ENCODE peak calls at places on chromosome 6, in nine cellular contexts. A is aorta, B is HCT116, V is AG04449, U is fibroblast of the aortic adventitia, J is SK-N-MC, Y is fibroblast of lung, H is PC-3, G is GM12865. L is an unnamed sample.
A peak's percentile ranks its signal among the peaks of the same experiment; 100 is the strongest.

GRCh38 chr6:21200056-21200870 is 393.3 kb upstream of the SOX4 start:
- DNase-seq in A (no peak), B (no peak), V (no peak), U (peak; percentile 4), J (no peak), Y (peak; percentile 20), H (no peak), G (peak; percentile 43), L (no peak)

GRCh38 chr6:43395822-43396221 is 26.4 kb upstream of the ZNF318 start:
- DNase-seq in A (no peak), B (no peak), V (no peak), U (no peak), J (no peak), Y (no peak), H (no peak), G (no peak), L (no peak)

GRCh38 chr6:112044856-112045255 is 9.0 kb upstream of the CCN6 start:
- DNase-seq in A (peak; percentile 56), B (no peak), V (peak; percentile 93), U (peak; percentile 98), J (no peak), Y (peak; percentile 100), H (no peak), G (no peak), L (no peak)

GRCh38 chr6:53956068-53956711 is 155.1 kb upstream of the MLIP start:
- DNase-seq in A (peak; percentile 72), B (peak; percentile 72), V (no peak), U (peak; percentile 52), J (no peak), Y (peak; percentile 56), H (peak; percentile 89), G (peak; percentile 40), L (no peak)

GRCh38 chr6:95578106-95578410 is 723 bp downstream of the MANEA start:
- DNase-seq in A (no peak), B (no peak), V (no peak), U (no peak), J (no peak), Y (no peak), H (peak; percentile 14), G (peak; percentile 39), L (no peak)

GRCh38 chr6:108850669-108851467 is 2.6 kb downstream of the ARMC2 start:
- DNase-seq in A (peak; percentile 61), B (no peak), V (no peak), U (no peak), J (no peak), Y (no peak), H (no peak), G (no peak), L (no peak)

GRCh38 chr6:169589699-169590257 is 112.1 kb downstream of the WDR27 start:
- DNase-seq in A (no peak), B (no peak), V (no peak), U (no peak), J (no peak), Y (peak; percentile 89), H (peak; percentile 3), G (peak; percentile 41), L (no peak)

GRCh38 chr6:56851541-56852248 is 103.2 kb upstream of the BEND6 start:
- DNase-seq in A (no peak), B (no peak), V (no peak), U (peak; percentile 90), J (peak; percentile 32), Y (peak; percentile 90), H (peak; percentile 77), G (peak; percentile 96), L (no peak)

GRCh38 chr6:136723780-136724179 is 68.5 kb downstream of the MAP3K5 start:
- DNase-seq in A (peak; percentile 58), B (no peak), V (no peak), U (no peak), J (no peak), Y (peak; percentile 32), H (peak; percentile 10), G (peak; percentile 70), L (no peak)

GRCh38 chr6:79005024-79005423 is 73.0 kb downstream of the PHIP start:
- DNase-seq in A (no peak), B (no peak), V (no peak), U (peak; percentile 64), J (no peak), Y (peak; percentile 17), H (no peak), G (no peak), L (no peak)

GRCh38 chr6:31543639-31544038 is 1.8 kb upstream of the DDX39B start:
- DNase-seq in A (no peak), B (no peak), V (no peak), U (no peak), J (no peak), Y (no peak), H (no peak), G (no peak), L (no peak)

GRCh38 chr6:8389034-8389818 is 46.1 kb downstream of the SLC35B3 start:
- DNase-seq in A (no peak), B (no peak), V (no peak), U (no peak), J (no peak), Y (no peak), H (no peak), G (no peak), L (no peak)
- H3K4me3 ChIP-seq in A (no peak overlapping the region), B (no peak overlapping the region), V (no peak overlapping the region), U (no peak overlapping the region), J (no peak overlapping the region), Y (no peak overlapping the region), H (no peak overlapping the region), G (no peak overlapping the region), L (no peak overlapping the region)

GRCh38 chr6:133315811-133316210 is 74.7 kb downstream of the EYA4 start:
- DNase-seq in A (no peak), B (no peak), V (no peak), U (no peak), J (no peak), Y (no peak), H (no peak), G (no peak), L (no peak)
- H3K4me3 ChIP-seq in A (no peak overlapping the region), B (no peak overlapping the region), V (no peak overlapping the region), U (no peak overlapping the region), J (peak overlapping the region; percentile 62), Y (no peak overlapping the region), H (no peak overlapping the region), G (no peak overlapping the region), L (no peak overlapping the region)

DNA sequence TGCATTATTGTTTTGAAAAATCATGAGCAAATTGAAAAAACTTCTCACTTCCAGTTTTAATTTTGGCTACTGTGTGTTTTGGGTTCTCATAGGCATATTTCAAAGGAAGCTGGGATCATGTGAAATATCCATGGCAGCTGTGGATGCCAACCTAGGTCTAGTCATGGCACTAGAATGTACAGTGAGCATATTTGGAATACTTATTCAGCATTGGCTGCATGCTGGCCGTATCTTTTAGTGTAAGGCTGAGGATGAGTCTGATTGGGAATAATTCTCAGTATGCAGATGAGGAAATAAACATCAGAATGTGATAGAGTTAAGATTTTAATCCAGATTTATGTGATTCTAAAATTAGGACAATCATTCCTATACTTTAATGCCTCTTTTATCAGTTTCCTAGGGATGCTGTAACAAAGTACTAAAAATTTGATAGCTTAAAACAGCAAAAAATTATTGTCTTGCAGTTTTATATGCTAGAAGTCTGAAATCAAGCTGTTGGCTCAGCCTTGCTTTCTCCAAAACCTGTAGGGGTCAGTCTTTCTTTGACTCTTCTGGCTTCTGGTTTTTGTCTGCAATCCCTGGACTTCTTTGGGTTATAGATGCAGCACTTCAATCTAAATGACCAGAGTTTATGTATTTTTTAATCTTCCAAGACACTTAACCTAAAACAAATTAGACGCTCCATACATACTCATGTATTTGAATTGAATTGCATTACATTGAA is 37.7 kb upstream of the DEFB112 start:
- DNase-seq in A (no peak), B (no peak), V (peak; percentile 45), U (peak; percentile 8), J (no peak), Y (peak; percentile 73), H (peak; percentile 61), G (no peak), L (no peak)
- H3K4me3 ChIP-seq in A (no peak overlapping the region), B (no peak overlapping the region), V (no peak overlapping the region), U (no peak overlapping the region), J (no peak overlapping the region), Y (no peak overlapping the region), H (no peak overlapping the region), G (no peak overlapping the region), L (no peak overlapping the region)

DNA sequence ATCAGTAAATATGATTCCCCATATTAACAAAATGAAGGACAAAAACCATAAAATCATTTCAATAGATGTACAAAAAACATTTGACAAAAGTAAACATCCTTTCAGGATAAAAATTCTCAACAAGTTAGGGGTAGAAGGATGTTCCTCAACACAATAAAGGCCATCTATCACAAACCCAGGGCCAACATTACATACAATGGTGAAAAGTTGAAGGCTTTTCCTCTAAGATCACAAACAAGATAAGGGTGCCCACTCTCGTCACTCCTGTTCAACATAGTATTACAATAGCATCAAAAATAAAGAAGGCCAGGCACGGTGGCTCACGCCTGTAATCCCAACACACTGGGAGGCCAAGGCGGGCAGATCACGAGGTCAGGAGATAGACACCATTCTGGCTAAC is 22.6 kb upstream of the ASF1A start:
- DNase-seq in A (no peak), B (no peak), V (no peak), U (no peak), J (no peak), Y (no peak), H (no peak), G (no peak), L (no peak)
- H3K4me3 ChIP-seq in A (no peak overlapping the region), B (no peak overlapping the region), V (no peak overlapping the region), U (no peak overlapping the region), J (no peak overlapping the region), Y (no peak overlapping the region), H (no peak overlapping the region), G (no peak overlapping the region), L (no peak overlapping the region)

GRCh38 chr6:27662770-27663169 is 189.9 kb upstream of the ZNF184 start:
- DNase-seq in A (no peak), B (no peak), V (no peak), U (no peak), J (no peak), Y (no peak), H (no peak), G (no peak), L (no peak)
- H3K4me3 ChIP-seq in A (no peak overlapping the region), B (no peak overlapping the region), V (no peak overlapping the region), U (no peak overlapping the region), J (no peak overlapping the region), Y (no peak overlapping the region), H (no peak overlapping the region), G (no peak overlapping the region), L (no peak overlapping the region)

GRCh38 chr6:16473908-16474791 is 235.8 kb downstream of the GMPR start:
- DNase-seq in A (no peak), B (no peak), V (no peak), U (no peak), J (no peak), Y (no peak), H (no peak), G (peak; percentile 76), L (no peak)
- H3K4me3 ChIP-seq in A (no peak overlapping the region), B (no peak overlapping the region), V (no peak overlapping the region), U (no peak overlapping the region), J (no peak overlapping the region), Y (no peak overlapping the region), H (no peak overlapping the region), G (peak overlapping the region; percentile 55), L (no peak overlapping the region)

DNA sequence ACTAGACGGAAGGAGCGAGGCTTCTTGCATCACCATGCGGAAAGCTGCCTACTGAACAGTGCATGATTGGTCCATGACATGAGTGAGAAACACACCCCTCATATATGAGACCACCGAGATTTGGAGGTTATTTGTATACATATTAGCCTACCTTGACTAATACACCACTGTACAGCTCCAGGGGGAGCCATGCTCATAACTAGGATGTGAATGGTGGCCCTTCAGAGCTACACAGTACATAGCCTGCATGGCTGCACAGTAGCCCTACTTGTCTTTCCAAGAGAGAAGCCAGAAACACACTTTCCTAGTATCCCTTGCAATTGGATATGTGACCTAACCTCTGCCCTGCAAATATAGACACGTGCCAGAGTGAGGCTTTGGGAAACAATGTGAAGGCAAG is 21.8 kb upstream of the MCUR1 start:
- DNase-seq in A (no peak), B (no peak), V (no peak), U (no peak), J (no peak), Y (no peak), H (no peak), G (no peak), L (peak; percentile 5)
- H3K4me3 ChIP-seq in A (no peak overlapping the region), B (no peak overlapping the region), V (no peak overlapping the region), U (no peak overlapping the region), J (no peak overlapping the region), Y (no peak overlapping the region), H (no peak overlapping the region), G (no peak overlapping the region), L (no peak overlapping the region)

L was measured in right atrium auricular region.